ENCODE peak calls at places on chromosomes 4 and X, in six cellular contexts. H is astrocyte, U is PC-3, V is OCI-LY7, K is fibroblast of lung, M is mammary epithelial cell. L is an unnamed sample. For H4K20me1, the result is how much of the 10 kb centered on the place peaks cover.

GRCh38 chrX:124401696-124402095 is 55.3 kb downstream of the SH2D1A start:
- DNase-seq in H (no peak), U (no peak), V (no peak), K (no peak), M (no peak), L (no peak)

GRCh38 chr4:4607336-4608213 is 65.7 kb upstream of the STX18 start:
- DNase-seq in H (no peak), U (no peak), V (no peak), K (no peak), M (no peak), L (peak)

GRCh38 chrX:20159811-20160385 is 18.3 kb upstream of the EIF1AX start:
- DNase-seq in H (no peak), U (no peak), V (no peak), K (no peak), M (peak), L (no peak)

GRCh38 chr4:6076391-6076790 is 58.2 kb upstream of the C4orf50 start:
- DNase-seq in H (no peak), U (peak), V (no peak), K (no peak), M (no peak), L (no peak)

GRCh38 chr4:59553739-59554126 is 1646.4 kb upstream of the ADGRL3 start:
- DNase-seq in H (peak), U (peak), V (no peak), K (peak), M (peak), L (no peak)

GRCh38 chr4:147822128-147822527 is 90.2 kb downstream of the ARHGAP10 start:
- DNase-seq in H (peak), U (no peak), V (no peak), K (peak), M (peak), L (no peak)

GRCh38 chrX:128623361-128623760 is 571.2 kb upstream of the ACTRT1 start:
- DNase-seq in H (no peak), U (no peak), V (no peak), K (no peak), M (no peak), L (no peak)

GRCh38 chr4:76377922-76378321 is 43.0 kb downstream of the CCDC158 start:
- DNase-seq in H (peak), U (peak), V (peak), K (peak), M (no peak), L (peak)

GRCh38 chrX:133633162-133633561 is 217.9 kb upstream of the GPC4 start:
- DNase-seq in H (no peak), U (peak), V (no peak), K (no peak), M (peak), L (no peak)

GRCh38 chrX:50698944-50699343 is 115.0 kb downstream of the SHROOM4 start:
- DNase-seq in H (no peak), U (no peak), V (no peak), K (no peak), M (no peak), L (no peak)

GRCh38 chrX:134821370-134821769 is 163.1 kb upstream of the PLAC1 start:
- DNase-seq in H (peak), U (peak), V (no peak), K (peak), M (no peak), L (no peak)

GRCh38 chr4:67332627-67333026 is 212.7 kb downstream of the CENPC start:
- DNase-seq in H (no peak), U (peak), V (peak), K (no peak), M (peak), L (peak)
- TF ChIP-seq CTCF in H (peak), U (peak), V (peak), K (peak), M (peak), L (peak)

DNA sequence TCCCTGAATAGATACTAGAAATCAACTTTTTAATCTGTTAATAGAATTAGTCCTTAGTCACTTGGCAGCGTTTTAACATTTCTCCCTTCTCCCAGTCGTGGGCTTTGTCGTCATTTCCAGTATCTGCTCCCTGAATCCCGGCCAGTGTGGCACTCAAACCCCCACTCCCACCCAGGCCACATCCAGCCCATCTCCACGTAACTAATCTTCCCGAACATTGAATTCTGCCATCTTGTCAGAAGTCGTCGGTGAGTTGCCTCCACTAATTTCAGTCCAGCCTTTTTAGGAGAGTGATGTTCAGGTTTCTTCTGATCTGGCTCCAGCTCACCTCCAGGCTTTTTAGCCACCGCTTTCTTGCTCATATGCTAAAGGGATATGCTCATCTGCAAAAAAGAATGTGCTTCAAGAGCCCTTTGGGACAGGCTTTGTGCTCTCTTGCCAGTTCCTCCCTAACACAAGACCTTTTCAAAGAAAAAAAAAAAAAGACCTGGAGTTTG is 1.3 kb downstream of the TMEM165 start:
- DNase-seq in H (peak), U (peak), V (peak), K (no peak), M (peak), L (no peak)
- H3K27ac ChIP-seq in H (peak), U (peak), V (peak), K (peak), M (peak), L (no peak)

DNA sequence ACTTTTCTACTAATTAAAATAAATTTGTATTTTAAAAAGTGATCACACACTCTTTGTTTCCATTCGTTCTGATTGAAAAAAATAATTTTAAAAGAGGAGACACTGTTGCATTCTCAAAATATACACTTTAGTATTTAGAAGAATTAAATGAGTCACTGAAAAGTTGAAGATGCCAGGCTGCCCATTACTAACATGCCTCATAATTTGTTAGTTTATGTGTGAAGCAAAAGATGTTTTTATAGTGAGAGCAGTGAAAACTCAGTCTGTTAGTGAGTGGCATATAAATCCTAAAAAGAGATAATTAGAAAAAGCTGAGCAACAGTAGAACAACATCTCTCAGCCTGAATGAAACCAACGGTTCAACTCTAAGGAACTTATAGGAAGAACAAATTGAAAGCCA is 143.4 kb downstream of the CDS1 start:
- DNase-seq in H (no peak), U (no peak), V (no peak), K (peak), M (no peak), L (no peak)
- H4K20me1 ChIP-seq in H (under half), U (under half), V (under half), K (under half), M (under half), L (under half)

DNA sequence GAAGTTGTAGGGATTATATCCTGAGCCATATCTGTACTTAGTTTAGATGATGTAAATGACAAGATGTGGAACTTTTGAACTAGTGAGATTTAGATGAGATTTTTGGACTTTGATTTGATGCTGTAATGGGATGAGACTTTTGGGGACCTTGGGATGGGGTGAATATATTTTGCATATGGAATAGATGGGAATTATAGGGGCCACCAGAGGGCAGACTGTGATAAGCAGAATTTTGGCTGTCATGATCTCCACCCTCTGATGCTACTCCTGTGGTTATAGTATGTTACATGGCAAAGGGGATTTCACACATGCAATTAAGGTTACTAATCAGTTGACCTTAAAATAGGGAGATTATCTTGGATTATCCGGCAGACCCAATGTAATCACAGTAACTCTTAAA is 214.0 kb upstream of the NHS start:
- DNase-seq in H (no peak), U (peak), V (no peak), K (no peak), M (no peak), L (no peak)
- TF ChIP-seq CTCF in H (no peak), U (peak), V (peak), K (no peak), M (peak), L (peak)

DNA sequence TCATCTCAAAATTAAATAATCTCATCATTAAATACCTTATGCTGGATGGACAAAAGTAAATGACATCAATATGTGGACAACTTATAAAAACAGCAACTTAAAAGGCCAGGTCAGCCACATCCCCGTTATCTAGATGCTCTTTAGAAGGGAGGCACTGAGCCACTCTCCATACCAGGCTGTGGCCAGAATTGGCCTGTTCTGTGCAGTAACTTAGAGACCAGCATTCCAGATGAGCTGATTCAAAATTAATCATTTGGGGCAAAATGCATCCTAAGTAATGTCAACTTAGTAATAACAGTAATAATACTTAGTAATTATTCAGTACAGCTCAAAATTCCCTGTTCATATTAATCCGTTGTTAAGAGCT is 373.6 kb downstream of the FBXW7 start:
- DNase-seq in H (peak), U (peak), V (no peak), K (peak), M (no peak), L (no peak)
- H3K27ac ChIP-seq in H (peak), U (peak), V (no peak), K (no peak), M (no peak), L (no peak)

GRCh38 chr4:7549866-7550265 is 115.1 kb upstream of the PSAPL1 start:
- DNase-seq in H (no peak), U (no peak), V (no peak), K (no peak), M (no peak), L (no peak)

GRCh38 chr4:7546809-7547367 is 112.2 kb upstream of the PSAPL1 start:
- DNase-seq in H (peak), U (peak), V (no peak), K (peak), M (peak), L (no peak)

GRCh38 chr4:7542781-7543180 is 108.1 kb upstream of the PSAPL1 start:
- DNase-seq in H (no peak), U (no peak), V (no peak), K (no peak), M (no peak), L (no peak)

GRCh38 chr4:7546152-7546808 is 111.5 kb upstream of the PSAPL1 start:
- DNase-seq in H (no peak), U (no peak), V (no peak), K (no peak), M (no peak), L (no peak)

GRCh38 chr4:7547368-7548040 is 112.8 kb upstream of the PSAPL1 start:
- DNase-seq in H (no peak), U (peak), V (no peak), K (no peak), M (peak), L (no peak)
- H4K20me1 ChIP-seq in H (under half), U (under half), V (under half), K (under half), M (under half), L (under half)

L was measured in neural progenitor cell.